ENCODE peak calls at places on chromosomes 2 and 18, in five cellular contexts. B is RCC 7860, Z is nephron progenitor cell, K is NCI-H2081, D is neural progenitor cell. C is an unnamed sample.

GRCh38 chr18:8332286-8332685 is 277.0 kb upstream of the RAB12 start:
- DNase-seq in B (no peak), Z (no peak), K (no peak), D (no peak), C (no peak)

GRCh38 chr2:67445652-67446268 is 48.6 kb downstream of the ETAA1 start:
- DNase-seq in B (no peak), Z (no peak), K (peak; percentile 8), D (no peak), C (no peak)

GRCh38 chr2:18373664-18374063 is 186.8 kb downstream of the RDH14 start:
- DNase-seq in B (no peak), Z (no peak), K (no peak), D (no peak), C (no peak)

GRCh38 chr18:37305084-37305483 is 260.5 kb downstream of the CELF4 start:
- DNase-seq in B (no peak), Z (no peak), K (no peak), D (no peak), C (peak; percentile 49)

GRCh38 chr18:21109936-21110666 is 1.5 kb downstream of the ROCK1 start:
- DNase-seq in B (no peak), Z (no peak), K (no peak), D (no peak), C (no peak)

GRCh38 chr2:134206573-134206972 is 47.3 kb upstream of the MGAT5 start:
- DNase-seq in B (peak; percentile 35), Z (no peak), K (no peak), D (no peak), C (no peak)

GRCh38 chr2:239251971-239252370 is 148.8 kb downstream of the HDAC4 start:
- DNase-seq in B (no peak), Z (no peak), K (no peak), D (no peak), C (no peak)

GRCh38 chr18:961644-962355 is 57.1 kb downstream of the ADCYAP1 start:
- DNase-seq in B (no peak), Z (peak; percentile 64), K (no peak), D (peak; percentile 25), C (no peak)

GRCh38 chr2:110659248-110659647 is 18.6 kb downstream of the BUB1 start:
- DNase-seq in B (no peak), Z (no peak), K (no peak), D (no peak), C (no peak)

GRCh38 chr18:64929026-64929425 is 780.1 kb upstream of the LINC00305 start:
- DNase-seq in B (no peak), Z (no peak), K (no peak), D (no peak), C (no peak)

GRCh38 chr2:133955174-133955573 is 298.7 kb upstream of the MGAT5 start:
- DNase-seq in B (no peak), Z (no peak), K (no peak), D (no peak), C (no peak)

GRCh38 chr18:59087391-59087790 is 52.3 kb upstream of the SEC11C start:
- DNase-seq in B (no peak), Z (no peak), K (no peak), D (no peak), C (no peak)

GRCh38 chr2:217054791-217055190 is 194.9 kb upstream of the TNP1 start:
- DNase-seq in B (no peak), Z (no peak), K (peak; percentile 43), D (no peak), C (peak; percentile 56)

GRCh38 chr2:109481599-109481998 is 132.2 kb downstream of the SEPTIN10 start:
- DNase-seq in B (peak; percentile 36), Z (no peak), K (no peak), D (no peak), C (no peak)

GRCh38 chr2:172295677-172296076 is 131.7 kb upstream of the ITGA6 start:
- DNase-seq in B (no peak), Z (no peak), K (no peak), D (no peak), C (no peak)

GRCh38 chr2:235554385-235554784 is 60.5 kb downstream of the AGAP1 start:
- DNase-seq in B (no peak), Z (no peak), K (no peak), D (no peak), C (no peak)

GRCh38 chr2:231191896-231192872 is 6.2 kb upstream of the ARMC9 start:
- DNase-seq in B (no peak), Z (peak; percentile 71), K (peak; percentile 3), D (peak; percentile 84), C (no peak)

GRCh38 chr18:56516769-56517168 is 121.6 kb downstream of the TXNL1 start:
- DNase-seq in B (no peak), Z (no peak), K (no peak), D (no peak), C (no peak)

GRCh38 chr2:55431982-55432627 is 12.4 kb upstream of the CCDC88A start:
- DNase-seq in B (peak; percentile 42), Z (no peak), K (peak; percentile 30), D (peak; percentile 38), C (no peak)

GRCh38 chr2:28579606-28580005 is 83.7 kb downstream of the PLB1 start:
- DNase-seq in B (no peak), Z (no peak), K (no peak), D (no peak), C (no peak)

GRCh38 chr2:36352711-36353110 is 2.9 kb upstream of the CRIM1 start:
- DNase-seq in B (peak; percentile 51), Z (no peak), K (no peak), D (no peak), C (no peak)

GRCh38 chr2:17876590-17876989 is 1.9 kb upstream of the KCNS3 start:
- DNase-seq in B (no peak), Z (no peak), K (no peak), D (no peak), C (no peak)

GRCh38 chr2:72945450-72946019 is 28.2 kb downstream of the EMX1 start:
- DNase-seq in B (no peak), Z (no peak), K (no peak), D (no peak), C (no peak)

GRCh38 chr18:67266246-67266570 is 250.3 kb downstream of the DSEL start:
- DNase-seq in B (no peak), Z (no peak), K (no peak), D (no peak), C (no peak)

GRCh38 chr2:18119883-18120282 is 241.4 kb downstream of the KCNS3 start:
- DNase-seq in B (no peak), Z (no peak), K (peak; percentile 17), D (no peak), C (no peak)

GRCh38 chr2:43737097-43737854 is 36.6 kb upstream of the DYNC2LI1 start:
- DNase-seq in B (peak; percentile 68), Z (no peak), K (no peak), D (no peak), C (no peak)

GRCh38 chr2:27189989-27190388 is 21.9 kb upstream of the ATRAID start:
- DNase-seq in B (no peak), Z (no peak), K (no peak), D (no peak), C (no peak)

GRCh38 chr2:166653185-166653813 is 159.2 kb upstream of the SCN7A start:
- DNase-seq in B (peak; percentile 38), Z (no peak), K (peak; percentile 94), D (no peak), C (no peak)

GRCh38 chr18:25298853-25299274 is 53.1 kb downstream of the ZNF521 start:
- DNase-seq in B (peak; percentile 29), Z (no peak), K (no peak), D (no peak), C (no peak)

GRCh38 chr2:25333981-25334380 is 7.7 kb downstream of the DNMT3A start:
- DNase-seq in B (no peak), Z (no peak), K (no peak), D (no peak), C (no peak)

GRCh38 chr18:64734063-64734462 is 585.2 kb upstream of the LINC00305 start:
- DNase-seq in B (no peak), Z (no peak), K (no peak), D (no peak), C (no peak)

GRCh38 chr18:37393945-37394609 is 171.5 kb downstream of the CELF4 start:
- DNase-seq in B (peak; percentile 52), Z (peak; percentile 96), K (peak; percentile 84), D (peak; percentile 95), C (peak; percentile 69)

C was measured in DMS 273 treated with DMSO at 0.1 percent for 48 hours.